ENCODE peak calls at places on chromosomes 1 and 21, in four cellular contexts. J is neural crest cell, C is ascending aorta, Z is GM13976. T is an unnamed sample.

GRCh38 chr1:57377731-57378139 is 46.1 kb downstream of the DAB1 start:
- DNase-seq in J (no peak), C (no peak), Z (no peak), T (no peak)

GRCh38 chr21:37130971-37131370 is 57.9 kb downstream of the TTC3 start:
- DNase-seq in J (no peak), C (no peak), Z (no peak), T (peak)

GRCh38 chr1:164272156-164272555 is 286.8 kb upstream of the PBX1 start:
- DNase-seq in J (no peak), C (no peak), Z (no peak), T (no peak)

GRCh38 chr1:54506594-54506993 is 41.4 kb upstream of the ACOT11 start:
- DNase-seq in J (no peak), C (no peak), Z (no peak), T (peak)

GRCh38 chr1:212285685-212286436 is 651 bp downstream of the PPP2R5A start:
- DNase-seq in J (peak), C (peak), Z (peak), T (peak)

GRCh38 chr1:202750761-202751160 is 40.5 kb upstream of the SYT2 start:
- DNase-seq in J (no peak), C (no peak), Z (no peak), T (no peak)

GRCh38 chr1:174191255-174191906 is 32.1 kb downstream of the RABGAP1L start:
- DNase-seq in J (no peak), C (no peak), Z (no peak), T (peak)

GRCh38 chr1:166947398-166948043 is 27.8 kb downstream of the ILDR2 start:
- DNase-seq in J (peak), C (peak), Z (peak), T (peak)

GRCh38 chr1:22773981-22774471 is 63.4 kb downstream of the EPHB2 start:
- DNase-seq in J (no peak), C (peak), Z (no peak), T (no peak)

GRCh38 chr1:212981571-212982328 is 31.4 kb downstream of the VASH2 start:
- DNase-seq in J (no peak), C (no peak), Z (no peak), T (no peak)

GRCh38 chr1:86419277-86419903 is 4.6 kb upstream of the CLCA2 start:
- DNase-seq in J (no peak), C (no peak), Z (peak), T (peak)

GRCh38 chr1:246450485-246451251 is 56.4 kb downstream of the SMYD3 start:
- DNase-seq in J (no peak), C (no peak), Z (peak), T (no peak)

GRCh38 chr1:162030741-162031280 is 7.1 kb upstream of the OLFML2B start:
- DNase-seq in J (no peak), C (no peak), Z (no peak), T (no peak)

GRCh38 chr1:229229721-229230135 is 41.2 kb upstream of the RAB4A start:
- DNase-seq in J (no peak), C (peak), Z (no peak), T (no peak)

GRCh38 chr1:154820646-154821045 is 49.4 kb downstream of the KCNN3 start:
- DNase-seq in J (no peak), C (no peak), Z (no peak), T (no peak)

GRCh38 chr1:154821083-154821482 is 49.0 kb downstream of the KCNN3 start:
- DNase-seq in J (no peak), C (no peak), Z (no peak), T (no peak)

GRCh38 chr1:154818911-154819310 is 51.2 kb downstream of the KCNN3 start:
- DNase-seq in J (no peak), C (no peak), Z (no peak), T (no peak)

GRCh38 chr1:154822717-154823116 is 47.4 kb downstream of the KCNN3 start:
- DNase-seq in J (no peak), C (no peak), Z (no peak), T (no peak)

DNA sequence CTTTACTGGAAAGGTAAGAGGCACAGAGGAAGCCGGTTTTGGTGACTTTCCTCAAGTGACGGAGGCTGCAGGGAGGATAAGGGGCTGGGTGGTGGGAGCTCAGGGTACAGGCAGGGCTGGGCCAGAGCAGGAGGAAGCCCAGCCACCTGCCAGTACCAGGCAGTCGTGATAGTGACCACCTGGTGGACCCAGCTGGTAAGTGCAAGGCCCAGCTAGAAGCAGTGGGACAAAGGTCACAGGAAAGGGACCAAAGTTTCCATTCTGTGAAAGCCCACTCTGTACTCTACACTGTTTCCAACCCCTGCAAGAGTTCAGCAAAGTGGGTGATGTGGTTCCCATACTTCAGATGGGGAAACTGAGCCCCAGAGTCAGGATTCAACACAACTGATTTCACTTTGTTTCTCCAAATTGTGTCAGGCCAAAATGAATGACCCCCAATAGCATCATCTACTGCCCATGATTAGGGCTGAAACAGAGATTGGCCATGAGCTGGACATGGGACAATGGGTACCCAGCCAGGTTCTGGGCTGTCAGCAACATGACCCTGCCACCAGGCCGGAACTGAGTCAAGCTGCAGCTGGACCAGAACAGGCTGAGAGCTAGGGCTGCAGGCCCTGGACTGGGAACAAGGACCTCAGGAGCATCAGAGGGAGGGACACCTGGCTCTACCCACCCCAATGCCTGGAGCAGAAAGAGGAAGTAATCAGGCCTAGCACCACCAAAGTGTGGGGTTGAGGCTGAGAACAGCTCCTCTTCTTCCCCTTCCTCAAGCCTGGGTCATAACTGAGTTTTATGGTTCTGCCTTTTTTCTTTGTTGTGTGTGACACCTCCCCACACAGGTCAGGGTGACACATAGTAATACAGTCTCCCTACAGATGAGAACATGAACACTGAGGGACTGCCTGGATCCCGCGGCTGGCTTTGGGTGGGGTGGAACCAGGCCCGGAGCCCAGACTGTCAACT is 50.2 kb downstream of the KCNN3 start:
- DNase-seq in J (no peak), C (no peak), Z (peak), T (no peak)
- TF ChIP-seq CTCF in J (peak), C (peak), Z (peak), T (peak)

GRCh38 chr1:47571161-47571560 is 133.3 kb downstream of the FOXD2 start:
- DNase-seq in J (no peak), C (no peak), Z (no peak), T (no peak)

GRCh38 chr1:47568763-47569162 is 130.9 kb downstream of the FOXD2 start:
- DNase-seq in J (no peak), C (no peak), Z (no peak), T (no peak)

GRCh38 chr1:47569261-47569660 is 131.4 kb downstream of the FOXD2 start:
- DNase-seq in J (no peak), C (no peak), Z (no peak), T (no peak)

GRCh38 chr1:47571952-47572351 is 134.1 kb downstream of the FOXD2 start:
- DNase-seq in J (no peak), C (no peak), Z (no peak), T (no peak)

GRCh38 chr1:47569681-47570470 is 132.0 kb downstream of the FOXD2 start:
- DNase-seq in J (no peak), C (peak), Z (no peak), T (peak)
- TF ChIP-seq CTCF in J (peak), C (peak), Z (no peak), T (peak)

GRCh38 chr1:77354536-77354935 is 72.7 kb downstream of the AK5 start:
- DNase-seq in J (no peak), C (no peak), Z (no peak), T (no peak)
- TF ChIP-seq CTCF in J (no peak), C (no peak), Z (no peak), T (no peak)

GRCh38 chr1:5622412-5622811 is 369.8 kb downstream of the NPHP4 start:
- DNase-seq in J (no peak), C (no peak), Z (no peak), T (no peak)

GRCh38 chr1:5621692-5622091 is 370.5 kb downstream of the NPHP4 start:
- DNase-seq in J (no peak), C (no peak), Z (no peak), T (no peak)

GRCh38 chr1:5619469-5619868 is 372.8 kb downstream of the NPHP4 start:
- DNase-seq in J (no peak), C (no peak), Z (no peak), T (no peak)

GRCh38 chr1:5620418-5620817 is 371.8 kb downstream of the NPHP4 start:
- DNase-seq in J (no peak), C (no peak), Z (no peak), T (no peak)

DNA sequence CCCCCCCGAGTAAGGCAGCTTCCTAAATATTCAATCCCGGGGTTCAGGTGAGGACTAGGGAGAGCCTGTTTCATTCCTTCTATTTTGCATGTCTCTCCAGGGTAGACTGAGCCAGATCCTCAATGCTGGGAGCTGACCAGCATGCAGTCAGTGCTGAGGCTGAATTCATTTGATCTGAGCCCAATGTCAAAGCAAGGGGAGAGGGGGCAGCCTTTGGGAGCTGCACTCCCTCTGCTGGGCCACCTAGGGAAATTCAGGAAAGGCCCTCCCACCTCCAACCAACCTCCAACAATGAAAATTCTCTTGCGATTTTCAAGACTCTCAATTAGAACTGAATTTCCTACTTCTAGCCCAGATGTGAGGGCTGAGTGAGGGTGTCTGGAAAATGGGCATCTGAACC is 371.2 kb downstream of the NPHP4 start:
- DNase-seq in J (peak), C (no peak), Z (no peak), T (no peak)
- TF ChIP-seq CTCF in J (peak), C (no peak), Z (no peak), T (no peak)

GRCh38 chr1:32892368-32893197 is 6.3 kb downstream of the HPCA start:
- DNase-seq in J (peak), C (no peak), Z (peak), T (no peak)
- TF ChIP-seq CTCF in J (peak), C (peak), Z (peak), T (no peak)

DNA sequence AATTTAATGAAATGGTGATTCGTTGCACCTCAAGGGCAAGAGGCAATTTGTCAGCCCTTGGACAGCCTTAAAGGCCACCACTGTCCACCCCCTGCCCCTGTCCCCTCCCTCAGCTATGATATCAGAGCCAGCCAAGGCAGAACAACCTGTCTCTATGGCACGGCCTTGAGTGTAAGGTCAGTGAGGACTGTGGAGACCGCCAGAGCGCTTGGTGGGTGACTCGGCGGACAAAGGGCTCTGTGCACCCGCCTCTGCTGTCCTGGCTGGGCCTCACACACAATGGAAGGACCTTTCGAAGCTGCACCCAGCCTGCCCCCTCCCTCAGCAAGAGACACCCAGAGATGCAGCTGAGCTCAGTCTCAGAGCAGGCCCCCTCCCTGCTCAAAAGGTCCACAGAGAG is 50.6 kb downstream of the SDC3 start:
- DNase-seq in J (no peak), C (no peak), Z (no peak), T (no peak)
- TF ChIP-seq CTCF in J (no peak), C (no peak), Z (no peak), T (no peak)